ENCODE peak calls at places on chromosomes 16 and 17, in four cellular contexts. One of them, this sample, is unnamed.

GRCh38 chr17:2266045-2266864 is 37.3 kb downstream of the SMG6 start:
- DNase-seq in K562: no peak
- DNase-seq in GM12878: peak; percentile 97
- DNase-seq in H1: no peak
- DNase-seq in this sample: no peak

GRCh38 chr17:15377608-15378007 is 36.2 kb upstream of the TEKT3 start:
- DNase-seq in K562: no peak
- DNase-seq in GM12878: no peak
- DNase-seq in H1: no peak
- DNase-seq in this sample: no peak

GRCh38 chr17:5234645-5235576 is at the start of gene SCIMP:
- DNase-seq in K562: no peak
- DNase-seq in GM12878: peak; percentile 82
- DNase-seq in H1: no peak
- DNase-seq in this sample: no peak

GRCh38 chr17:63150994-63151464 is 185.0 kb downstream of the TANC2 start:
- DNase-seq in K562: no peak
- DNase-seq in GM12878: no peak
- DNase-seq in H1: no peak
- DNase-seq in this sample: peak; percentile 40

GRCh38 chr16:11674818-11675560 is 6.7 kb downstream of the SNN start:
- DNase-seq in K562: no peak
- DNase-seq in GM12878: no peak
- DNase-seq in H1: no peak
- DNase-seq in this sample: no peak

GRCh38 chr16:68408428-68408827 is 39.9 kb downstream of the SMPD3 start:
- DNase-seq in K562: no peak
- DNase-seq in GM12878: no peak
- DNase-seq in H1: no peak
- DNase-seq in this sample: no peak

GRCh38 chr16:15618392-15618791 is 24.6 kb downstream of the MARF1 start:
- DNase-seq in K562: no peak
- DNase-seq in GM12878: no peak
- DNase-seq in H1: no peak
- DNase-seq in this sample: no peak

GRCh38 chr16:9670058-9670457 is 512.2 kb downstream of the GRIN2A start:
- DNase-seq in K562: no peak
- DNase-seq in GM12878: no peak
- DNase-seq in H1: no peak
- DNase-seq in this sample: no peak

GRCh38 chr17:64178011-64178825 is 48.3 kb upstream of the ERN1 start:
- DNase-seq in K562: no peak
- DNase-seq in GM12878: no peak
- DNase-seq in H1: no peak
- DNase-seq in this sample: peak; percentile 71

GRCh38 chr17:49681336-49681735 is 3.4 kb upstream of the SPOP start:
- DNase-seq in K562: no peak
- DNase-seq in GM12878: no peak
- DNase-seq in H1: no peak
- DNase-seq in this sample: no peak

GRCh38 chr17:42618442-42619150 is 9.1 kb downstream of the TUBG1 start:
- DNase-seq in K562: peak; percentile 72
- DNase-seq in GM12878: peak; percentile 93
- DNase-seq in H1: no peak
- DNase-seq in this sample: peak; percentile 55

GRCh38 chr16:56477096-56477878 is 25.9 kb downstream of the OGFOD1 start:
- DNase-seq in K562: peak; percentile 21
- DNase-seq in GM12878: no peak
- DNase-seq in H1: no peak
- DNase-seq in this sample: no peak
- TF ChIP-seq USF2 in K562: no peak
- TF ChIP-seq USF2 in GM12878: no peak
- TF ChIP-seq USF2 in H1: no peak
- TF ChIP-seq USF2 in this sample: no peak

DNA sequence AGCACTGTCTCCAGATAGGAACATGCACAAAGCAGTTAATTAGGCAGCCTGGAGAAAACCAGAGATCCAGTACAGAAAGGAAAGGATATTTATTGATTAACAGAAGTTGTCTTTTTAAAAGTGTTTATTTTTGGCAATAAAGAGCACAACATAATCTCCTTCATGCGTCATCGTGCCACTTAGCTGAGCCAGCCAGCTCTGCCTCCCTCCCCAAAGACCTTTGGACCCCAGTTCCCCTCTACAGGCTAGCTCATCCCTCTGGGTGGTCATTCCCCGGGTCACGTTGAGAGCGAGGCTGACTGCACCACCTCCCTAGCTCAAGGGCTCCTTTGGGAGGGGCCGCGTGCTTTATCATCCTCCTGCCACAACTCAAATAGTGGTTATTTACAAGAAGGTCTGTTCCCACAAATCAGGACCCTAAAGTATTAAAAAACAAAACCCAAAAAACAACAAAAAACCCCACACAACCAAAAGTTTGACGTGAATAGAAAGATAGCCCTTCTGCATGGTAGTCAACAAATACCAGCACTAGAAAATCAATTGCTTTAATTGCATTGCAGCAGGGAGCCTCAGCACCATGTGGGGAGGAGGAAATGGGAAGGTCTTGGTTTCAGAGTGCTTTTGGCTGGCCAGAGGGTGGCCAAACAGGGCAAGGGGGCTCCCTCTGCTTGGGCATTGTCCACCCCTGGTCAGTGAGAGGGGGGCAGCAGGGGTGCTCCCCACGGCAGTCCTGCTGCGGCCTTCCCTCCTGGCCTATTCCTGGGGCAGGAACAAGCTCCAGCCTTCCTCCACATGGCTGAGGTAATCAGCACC is 9.6 kb downstream of the POLR2C start:
- DNase-seq in K562: no peak
- DNase-seq in GM12878: no peak
- DNase-seq in H1: no peak
- DNase-seq in this sample: peak; percentile 77
- TF ChIP-seq NRF1 in K562: no peak
- TF ChIP-seq NRF1 in GM12878: no peak
- TF ChIP-seq NRF1 in H1: no peak
- TF ChIP-seq NRF1 in this sample: no peak

GRCh38 chr17:12254460-12254859 is 233.8 kb downstream of the MAP2K4 start:
- DNase-seq in K562: no peak
- DNase-seq in GM12878: no peak
- DNase-seq in H1: no peak
- DNase-seq in this sample: no peak

GRCh38 chr17:12257176-12257575 is 236.5 kb downstream of the MAP2K4 start:
- DNase-seq in K562: no peak
- DNase-seq in GM12878: no peak
- DNase-seq in H1: no peak
- DNase-seq in this sample: no peak

GRCh38 chr17:12261354-12261753 is 240.7 kb downstream of the MAP2K4 start:
- DNase-seq in K562: no peak
- DNase-seq in GM12878: no peak
- DNase-seq in H1: no peak
- DNase-seq in this sample: no peak

GRCh38 chr17:12252442-12252841 is 231.8 kb downstream of the MAP2K4 start:
- DNase-seq in K562: no peak
- DNase-seq in GM12878: no peak
- DNase-seq in H1: no peak
- DNase-seq in this sample: no peak

GRCh38 chr17:12256380-12256995 is 235.8 kb downstream of the MAP2K4 start:
- DNase-seq in K562: peak; percentile 32
- DNase-seq in GM12878: peak; percentile 3
- DNase-seq in H1: no peak
- DNase-seq in this sample: peak; percentile 43
- TF ChIP-seq CHD2 in K562: no peak
- TF ChIP-seq CHD2 in GM12878: no peak
- TF ChIP-seq CHD2 in H1: no peak
- TF ChIP-seq CHD2 in this sample: no peak

GRCh38 chr17:78839173-78839761 is 1.3 kb downstream of the USP36 start:
- DNase-seq in K562: no peak
- DNase-seq in GM12878: no peak
- DNase-seq in H1: no peak
- DNase-seq in this sample: no peak
- TF ChIP-seq USF2 in K562: no peak
- TF ChIP-seq USF2 in GM12878: no peak
- TF ChIP-seq USF2 in H1: no peak
- TF ChIP-seq USF2 in this sample: no peak

DNA sequence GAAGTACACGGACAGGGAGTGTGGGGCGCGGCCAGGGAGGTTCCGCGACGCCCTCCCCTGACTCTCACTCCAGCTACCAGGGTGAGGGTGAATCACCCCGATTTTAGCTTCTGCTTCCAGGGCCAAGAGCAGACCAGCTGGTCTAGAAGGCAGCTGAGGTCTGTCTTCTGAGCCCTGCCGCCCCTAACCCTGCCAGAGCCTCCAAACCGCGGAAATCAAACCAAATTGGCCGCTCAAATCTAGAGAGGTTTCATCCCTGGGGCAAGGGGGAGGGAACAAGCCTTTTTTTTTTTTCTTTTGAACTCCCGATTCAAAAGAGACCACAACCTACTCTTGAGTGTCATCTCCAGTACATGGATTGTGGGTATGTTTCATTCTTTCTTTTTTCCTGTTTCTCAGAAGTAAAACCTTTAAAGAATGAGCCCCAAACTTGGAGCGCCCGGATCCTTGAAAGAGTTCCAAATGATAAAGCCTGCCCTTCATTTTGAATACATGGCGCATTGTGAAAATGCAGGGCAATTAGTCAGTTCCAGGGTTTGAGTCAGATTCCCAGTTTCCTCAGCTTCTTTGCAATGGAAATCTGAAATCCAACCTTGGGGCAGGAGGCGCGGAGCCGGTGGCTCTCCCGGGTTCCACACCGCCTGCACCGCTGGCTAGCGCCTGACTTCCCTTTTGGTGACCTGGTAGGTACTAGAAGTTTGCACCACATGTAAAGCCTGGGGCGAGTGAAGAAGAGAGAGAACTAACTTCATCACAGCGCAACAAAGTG is 16.5 kb upstream of the ZFHX3 start:
- DNase-seq in K562: peak; percentile 28
- DNase-seq in GM12878: no peak
- DNase-seq in H1: no peak
- DNase-seq in this sample: peak; percentile 32
- TF ChIP-seq NRF1 in K562: no peak
- TF ChIP-seq NRF1 in GM12878: no peak
- TF ChIP-seq NRF1 in H1: no peak
- TF ChIP-seq NRF1 in this sample: no peak

GRCh38 chr16:88453621-88454314 is 688 bp downstream of the ZFPM1 start:
- DNase-seq in K562: no peak
- DNase-seq in GM12878: no peak
- DNase-seq in H1: no peak
- DNase-seq in this sample: peak; percentile 65
- TF ChIP-seq CHD2 in K562: no peak
- TF ChIP-seq CHD2 in GM12878: no peak
- TF ChIP-seq CHD2 in H1: no peak
- TF ChIP-seq CHD2 in this sample: no peak

DNA sequence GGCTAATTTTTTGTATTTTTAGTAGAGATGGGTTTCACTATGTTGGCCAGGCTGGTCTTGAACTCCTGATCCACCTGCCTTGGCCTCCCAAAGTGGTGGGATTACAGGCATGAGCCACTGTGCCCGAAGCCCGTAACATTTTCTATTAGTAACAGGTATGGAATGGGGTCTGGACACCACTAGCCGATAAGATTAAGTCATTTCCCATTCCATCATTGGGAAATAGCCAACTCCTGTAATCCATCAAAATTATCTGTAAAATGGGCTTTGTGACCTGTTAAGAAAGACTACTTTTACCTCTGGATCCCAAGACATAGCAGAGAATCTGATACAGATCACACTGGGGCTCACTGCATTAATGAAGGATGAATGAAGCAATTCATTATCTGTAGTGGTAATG is 3.9 kb upstream of the LUC7L3 start:
- DNase-seq in K562: no peak
- DNase-seq in GM12878: no peak
- DNase-seq in H1: no peak
- DNase-seq in this sample: no peak
- TF ChIP-seq USF2 in K562: no peak
- TF ChIP-seq USF2 in GM12878: no peak
- TF ChIP-seq USF2 in H1: no peak
- TF ChIP-seq USF2 in this sample: no peak

DNA sequence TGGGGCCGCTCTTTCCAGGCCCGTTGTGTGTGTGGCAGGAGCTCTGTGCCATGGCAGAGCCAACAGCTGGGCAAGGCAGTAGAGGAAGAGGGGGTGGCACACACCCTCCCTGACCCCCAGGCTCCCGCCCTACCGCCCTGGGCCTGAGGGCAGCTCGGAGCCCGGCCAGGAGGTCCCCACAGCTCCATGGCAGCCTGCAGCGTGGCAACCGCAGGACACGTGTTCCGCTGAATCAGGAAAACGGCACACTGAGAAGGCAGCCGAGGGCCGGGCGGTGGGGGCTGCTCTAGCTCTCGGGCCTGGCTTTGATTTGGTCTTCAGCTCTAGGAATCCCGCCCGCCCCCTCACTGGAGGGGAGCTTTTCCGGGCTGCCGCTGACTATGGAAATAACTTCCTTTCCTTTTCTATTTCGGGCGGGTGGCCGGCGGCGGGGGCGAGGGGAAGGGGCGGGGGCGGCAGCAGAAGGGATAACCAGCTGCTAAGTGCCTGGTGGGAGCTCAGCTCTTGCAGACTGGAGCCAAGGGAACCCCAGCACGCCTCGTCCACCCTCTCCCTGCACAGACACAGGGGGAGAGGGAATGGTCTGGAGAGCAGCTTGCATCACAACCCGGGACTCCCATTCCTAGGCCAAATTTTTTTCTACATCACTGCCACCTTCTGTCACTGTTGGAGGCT is 24.7 kb upstream of the MRPS23 start:
- DNase-seq in K562: no peak
- DNase-seq in GM12878: no peak
- DNase-seq in H1: peak; percentile 64
- DNase-seq in this sample: peak; percentile 84
- TF ChIP-seq NRF1 in K562: no peak
- TF ChIP-seq NRF1 in GM12878: no peak
- TF ChIP-seq NRF1 in H1: no peak
- TF ChIP-seq NRF1 in this sample: no peak

DNA sequence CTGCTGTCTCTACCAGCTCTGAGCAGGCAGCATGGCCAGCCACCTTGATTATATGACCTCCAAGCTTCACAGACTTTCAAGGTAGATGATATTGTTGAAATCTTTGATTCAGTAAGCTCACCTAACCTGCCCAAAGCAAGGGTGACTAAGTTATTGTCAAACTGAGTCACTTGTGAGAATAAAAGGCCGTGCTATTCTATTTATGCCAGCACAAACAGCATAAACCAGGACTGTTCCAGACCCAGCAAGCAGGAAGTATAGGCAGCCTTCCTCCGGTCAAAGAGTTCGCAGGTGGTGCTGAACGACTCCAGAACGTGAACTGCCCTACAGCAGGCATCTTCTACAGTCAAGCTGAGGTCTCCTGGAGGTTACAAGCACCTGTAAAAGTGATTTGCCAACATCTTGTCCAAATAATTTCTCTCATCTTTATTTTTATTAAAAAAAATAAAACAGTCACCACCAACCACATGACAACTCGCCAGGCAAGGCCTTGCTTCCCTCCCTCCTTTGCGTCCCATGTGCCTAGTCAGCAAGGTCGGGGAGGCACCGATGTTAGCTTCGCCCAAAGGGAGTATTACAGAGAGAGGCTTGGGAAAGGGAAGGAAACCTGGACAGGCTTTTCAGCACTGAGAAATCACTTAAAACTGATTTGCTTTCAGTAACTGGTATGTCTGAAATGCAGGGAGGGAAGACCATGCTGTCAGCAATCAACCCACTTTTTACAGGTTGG is 10.8 kb downstream of the ARL2BP start:
- DNase-seq in K562: no peak
- DNase-seq in GM12878: no peak
- DNase-seq in H1: no peak
- DNase-seq in this sample: no peak
- TF ChIP-seq CHD2 in K562: no peak
- TF ChIP-seq CHD2 in GM12878: no peak
- TF ChIP-seq CHD2 in H1: no peak
- TF ChIP-seq CHD2 in this sample: no peak